ENCODE peak calls at places on chromosomes 5 and 9, in seven cellular contexts. R is HCT116, U is HepG2, K is WTC11, M is K562, H is GM12878, Z is H1. G is an unnamed sample.

GRCh38 chr9:88523056-88523455 is 11.9 kb upstream of the NXNL2 start:
- DNase-seq in R (no peak), U (no peak), K (no peak), M (no peak), H (no peak), Z (no peak), G (no peak)

GRCh38 chr5:137566780-137567179 is 67.7 kb upstream of the SPOCK1 start:
- DNase-seq in R (no peak), U (no peak), K (no peak), M (no peak), H (no peak), Z (no peak), G (no peak)

GRCh38 chr9:105069285-105070065 is 141.5 kb upstream of the ABCA1 start:
- DNase-seq in R (no peak), U (peak), K (no peak), M (no peak), H (no peak), Z (no peak), G (no peak)

GRCh38 chr9:11269036-11269435 is 656.2 kb upstream of the PTPRD start:
- DNase-seq in R (no peak), U (no peak), K (no peak), M (no peak), H (no peak), Z (no peak), G (peak)

GRCh38 chr9:82549174-82549821 is 513.6 kb downstream of the RASEF start:
- DNase-seq in R (no peak), U (peak), K (peak), M (no peak), H (no peak), Z (no peak), G (no peak)

GRCh38 chr9:121895836-121896544 is 197.1 kb downstream of the TTLL11 start:
- DNase-seq in R (no peak), U (peak), K (no peak), M (no peak), H (no peak), Z (no peak), G (no peak)

GRCh38 chr5:41863871-41864486 is 6.2 kb downstream of the OXCT1 start:
- DNase-seq in R (no peak), U (no peak), K (no peak), M (no peak), H (no peak), Z (no peak), G (no peak)

GRCh38 chr5:132510076-132510475 is 19.5 kb upstream of the IRF1 start:
- DNase-seq in R (no peak), U (no peak), K (no peak), M (no peak), H (no peak), Z (no peak), G (no peak)

GRCh38 chr9:74942801-74943200 is 9.9 kb downstream of the C9orf40 start:
- DNase-seq in R (no peak), U (no peak), K (no peak), M (no peak), H (no peak), Z (no peak), G (no peak)

GRCh38 chr9:70263421-70263820 is 4.6 kb downstream of the SMC5 start:
- DNase-seq in R (no peak), U (no peak), K (no peak), M (no peak), H (no peak), Z (no peak), G (no peak)

GRCh38 chr9:126033956-126034355 is 286.8 kb downstream of the PBX3 start:
- DNase-seq in R (no peak), U (no peak), K (no peak), M (no peak), H (no peak), Z (no peak), G (no peak)

GRCh38 chr5:149459891-149460290 is 80.8 kb upstream of the IL17B start:
- DNase-seq in R (no peak), U (no peak), K (no peak), M (no peak), H (no peak), Z (no peak), G (no peak)

GRCh38 chr9:126360073-126360472 is 33.4 kb downstream of the MVB12B start:
- DNase-seq in R (no peak), U (no peak), K (no peak), M (no peak), H (no peak), Z (no peak), G (no peak)

GRCh38 chr9:2570615-2571479 is 50.7 kb upstream of the VLDLR start:
- DNase-seq in R (peak), U (peak), K (no peak), M (peak), H (peak), Z (no peak), G (peak)

GRCh38 chr5:40615586-40616193 is 64.0 kb upstream of the PTGER4 start:
- DNase-seq in R (no peak), U (no peak), K (no peak), M (no peak), H (no peak), Z (no peak), G (no peak)

GRCh38 chr9:96417610-96418073 is 528 bp downstream of the ZNF367 start:
- DNase-seq in R (no peak), U (no peak), K (no peak), M (no peak), H (no peak), Z (no peak), G (peak)

GRCh38 chr9:106860731-106861584 is 2.0 kb upstream of the ZNF462 start:
- DNase-seq in R (no peak), U (no peak), K (peak), M (no peak), H (no peak), Z (peak), G (peak)

GRCh38 chr9:21414220-21414940 is 5.5 kb downstream of the IFNA8 start:
- DNase-seq in R (no peak), U (no peak), K (no peak), M (no peak), H (no peak), Z (no peak), G (no peak)

GRCh38 chr9:138104251-138105122 is 226.9 kb downstream of the CACNA1B start:
- DNase-seq in R (no peak), U (no peak), K (no peak), M (no peak), H (no peak), Z (no peak), G (no peak)
- TF ChIP-seq SP1 in R (no peak), U (no peak), K (no peak), M (no peak), H (no peak), Z (no peak), G (no peak)

GRCh38 chr9:115845648-115846312 is 307.8 kb upstream of the PAPPA start:
- DNase-seq in R (no peak), U (no peak), K (no peak), M (no peak), H (no peak), Z (no peak), G (no peak)
- TF ChIP-seq SP1 in R (no peak), U (no peak), K (no peak), M (no peak), H (no peak), Z (no peak), G (no peak)

GRCh38 chr9:72038890-72039410 is 21.5 kb downstream of the C9orf57 start:
- DNase-seq in R (peak), U (peak), K (peak), M (peak), H (peak), Z (peak), G (peak)

GRCh38 chr9:72039532-72039931 is 20.9 kb downstream of the C9orf57 start:
- DNase-seq in R (no peak), U (no peak), K (no peak), M (no peak), H (peak), Z (no peak), G (no peak)

GRCh38 chr9:72037571-72037970 is 22.8 kb downstream of the C9orf57 start:
- DNase-seq in R (no peak), U (no peak), K (no peak), M (no peak), H (no peak), Z (no peak), G (no peak)

GRCh38 chr9:72041369-72041768 is 19.0 kb downstream of the C9orf57 start:
- DNase-seq in R (no peak), U (no peak), K (no peak), M (no peak), H (no peak), Z (no peak), G (no peak)

GRCh38 chr9:72038408-72038807 is 22.0 kb downstream of the C9orf57 start:
- DNase-seq in R (no peak), U (no peak), K (no peak), M (no peak), H (no peak), Z (no peak), G (no peak)
- TF ChIP-seq SP1 in R (no peak), U (no peak), K (no peak), M (no peak), H (no peak), Z (no peak), G (no peak)

GRCh38 chr5:179794575-179794974 is 789 bp downstream of the LTC4S start:
- DNase-seq in R (no peak), U (no peak), K (no peak), M (no peak), H (no peak), Z (no peak), G (no peak)

GRCh38 chr5:179792612-179793469 is 945 bp upstream of the LTC4S start:
- DNase-seq in R (no peak), U (no peak), K (no peak), M (no peak), H (no peak), Z (no peak), G (no peak)

GRCh38 chr5:179791881-179792611 is 1.7 kb upstream of the LTC4S start:
- DNase-seq in R (no peak), U (no peak), K (no peak), M (no peak), H (no peak), Z (no peak), G (no peak)

GRCh38 chr5:179794171-179794570 is 385 bp downstream of the LTC4S start:
- DNase-seq in R (no peak), U (no peak), K (no peak), M (no peak), H (no peak), Z (no peak), G (no peak)

GRCh38 chr5:179793470-179794139 is at the start of gene LTC4S:
- DNase-seq in R (no peak), U (no peak), K (no peak), M (no peak), H (no peak), Z (no peak), G (no peak)
- TF ChIP-seq SP1 in R (no peak), U (no peak), K (no peak), M (no peak), H (no peak), Z (no peak), G (no peak)

GRCh38 chr9:134276463-134277245 is 49.6 kb upstream of the RXRA start:
- DNase-seq in R (no peak), U (no peak), K (no peak), M (no peak), H (no peak), Z (no peak), G (peak)
- TF ChIP-seq SP1 in R (no peak), U (no peak), K (no peak), M (no peak), H (no peak), Z (no peak), G (no peak)

GRCh38 chr5:168592014-168592368 is 12.8 kb upstream of the PANK3 start:
- DNase-seq in R (no peak), U (peak), K (no peak), M (no peak), H (no peak), Z (no peak), G (no peak)
- TF ChIP-seq SP1 in R (no peak), U (no peak), K (no peak), M (no peak), H (no peak), Z (no peak), G (no peak)

DNA sequence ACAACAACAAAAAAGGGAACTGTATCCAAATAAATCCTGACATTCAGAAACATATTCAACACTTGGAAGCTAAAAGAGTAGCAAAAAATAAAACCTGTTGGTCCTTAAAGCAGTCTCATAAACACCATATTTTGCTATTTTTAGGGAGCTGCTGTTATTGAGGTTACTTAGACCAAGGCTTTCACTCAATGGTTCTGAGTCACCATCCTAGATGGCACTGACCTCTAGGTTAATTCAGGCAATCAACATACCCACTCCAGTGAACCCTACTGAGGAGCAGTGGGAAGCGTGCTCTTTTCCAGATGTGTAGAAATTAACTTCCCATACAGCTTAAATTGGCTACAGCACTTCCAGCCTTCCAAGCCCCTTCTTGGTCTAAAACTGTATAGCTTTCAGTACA is 5.2 kb downstream of the GNAQ start:
- DNase-seq in R (no peak), U (no peak), K (no peak), M (no peak), H (no peak), Z (no peak), G (no peak)
- TF ChIP-seq SP1 in R (no peak), U (no peak), K (no peak), M (no peak), H (no peak), Z (no peak), G (no peak)

GRCh38 chr9:35756275-35756742 is 2.2 kb upstream of the MSMP start:
- DNase-seq in R (peak), U (no peak), K (peak), M (no peak), H (no peak), Z (no peak), G (no peak)
- TF ChIP-seq SP1 in R (no peak), U (no peak), K (no peak), M (no peak), H (no peak), Z (no peak), G (no peak)

GRCh38 chr5:156473271-156473935 is 146.4 kb downstream of the SGCD start:
- DNase-seq in R (no peak), U (no peak), K (no peak), M (no peak), H (no peak), Z (no peak), G (no peak)
- TF ChIP-seq SP1 in R (no peak), U (no peak), K (no peak), M (no peak), H (no peak), Z (no peak), G (no peak)

G was measured in HEK293T.